ENCODE peak calls at places on chromosomes 1 and 21, in six cellular contexts. I is activated CD8-positive, alpha-beta memory T cell treated with anti-CD3 and anti-CD28 coated beads, Interleukin-2, amount 50 U/mL, for 48 hours; E is activated T-cell treated with anti-CD3 and anti-CD28 coated beads for 48 hours; M is activated CD4-positive, alpha-beta T cell treated with anti-CD3 and anti-CD28 coated beads, Interleukin-2, amount 10 ng/mL, durations not matched to agents 7 days and 5 days; B is HEK293T; A is stimulated activated CD4-positive, alpha-beta T cell treated with anti-CD3 and anti-CD28 coated beads, Interleukin-15, amount 100 ng/mL, for 24 hours. T is an unnamed sample.
A peak's percentile ranks its signal among the peaks of the same experiment; 100 is the strongest.

GRCh38 chr1:55584521-55585401 is 369.6 kb upstream of the USP24 start:
- DNase-seq in I (no peak), E (no peak), M (no peak), B (no peak), A (no peak), T (no peak)

GRCh38 chr1:221169447-221169889 is 290.2 kb downstream of the HLX start:
- DNase-seq in I (no peak), E (no peak), M (no peak), B (no peak), A (no peak), T (no peak)

GRCh38 chr1:97721221-97721620 is 199.6 kb downstream of the DPYD start:
- DNase-seq in I (no peak), E (no peak), M (no peak), B (no peak), A (no peak), T (no peak)

GRCh38 chr21:26806734-26807372 is 38.4 kb downstream of the ADAMTS1 start:
- DNase-seq in I (no peak), E (no peak), M (no peak), B (no peak), A (no peak), T (no peak)

GRCh38 chr1:47436979-47437517 is 796 bp upstream of the FOXD2 start:
- DNase-seq in I (peak; percentile 60), E (no peak), M (no peak), B (peak; percentile 27), A (peak; percentile 51), T (no peak)

GRCh38 chr21:42461185-42461520 is 34.9 kb downstream of the RSPH1 start:
- DNase-seq in I (no peak), E (no peak), M (no peak), B (no peak), A (no peak), T (no peak)

GRCh38 chr1:30851286-30851685 is 57.3 kb downstream of the SDC3 start:
- DNase-seq in I (no peak), E (no peak), M (no peak), B (no peak), A (no peak), T (no peak)

GRCh38 chr1:61244114-61244513 is 161.8 kb downstream of the NFIA start:
- DNase-seq in I (no peak), E (no peak), M (no peak), B (no peak), A (no peak), T (no peak)